ENCODE peak calls at places on chromosomes 1 and 21, in eight cellular contexts. N, U, P, Z, R, E, I and S are unnamed samples.

GRCh38 chr1:91912267-91912666 is 26.3 kb upstream of the TGFBR3 start:
- DNase-seq in Z (no peak), R (no peak), I (no peak), N (no peak), P (no peak), E (no peak), U (no peak), S (no peak)

GRCh38 chr1:98323396-98323795 is 338.1 kb upstream of the SNX7 start:
- DNase-seq in I (peak), N (no peak), Z (peak), R (peak), P (no peak), E (no peak), U (no peak), S (peak)

GRCh38 chr1:117678246-117678977 is 72.6 kb downstream of the TENT5C start:
- DNase-seq in U (no peak), E (no peak), Z (no peak), I (no peak), N (no peak), R (no peak), P (no peak), S (no peak)

GRCh38 chr1:9629445-9630201 is 21.9 kb upstream of the PIK3CD start:
- DNase-seq in Z (peak), E (peak), N (no peak), R (no peak), P (no peak), U (peak), I (no peak), S (no peak)

GRCh38 chr21:43306391-43306790 is 120.5 kb downstream of the SIK1 start:
- DNase-seq in Z (no peak), R (no peak), N (no peak), U (no peak), I (no peak), P (no peak), E (no peak), S (no peak)

GRCh38 chr21:25896657-25897056 is 161.9 kb downstream of the GABPA start:
- DNase-seq in Z (no peak), I (no peak), P (no peak), U (no peak), N (no peak), E (no peak), R (no peak), S (no peak)

GRCh38 chr1:29849038-29849750 is 612.9 kb downstream of the PTPRU start:
- DNase-seq in R (no peak), N (no peak), Z (no peak), E (peak), I (no peak), P (peak), U (peak), S (peak)

GRCh38 chr21:26846036-26846931 is 1.1 kb upstream of the ADAMTS1 start:
- DNase-seq in E (peak), P (peak), N (no peak), R (peak), I (no peak), Z (peak), U (no peak), S (peak)

GRCh38 chr1:207181838-207182237 is 77.8 kb downstream of the C4BPA start:
- DNase-seq in N (no peak), R (peak), U (no peak), Z (no peak), P (no peak), E (no peak), I (no peak), S (no peak)

GRCh38 chr21:41247561-41247968 is 69.0 kb upstream of the FAM3B start:
- DNase-seq in U (no peak), R (no peak), E (peak), Z (peak), P (no peak), N (no peak), I (no peak), S (no peak)

GRCh38 chr1:109255097-109255651 is 5.8 kb downstream of the CELSR2 start:
- DNase-seq in U (no peak), P (no peak), I (no peak), R (no peak), N (no peak), Z (no peak), E (no peak), S (peak)

GRCh38 chr1:17439250-17440073 is at the start of gene RCC2:
- DNase-seq in N (peak), Z (peak), E (peak), P (peak), I (peak), U (peak), R (peak), S (peak)

GRCh38 chr1:1170215-1170890 is 3.3 kb upstream of the TTLL10 start:
- DNase-seq in R (peak), Z (no peak), E (peak), P (no peak), I (no peak), U (no peak), N (no peak), S (no peak)

GRCh38 chr1:51313268-51313852 is 17.0 kb downstream of the TTC39A start:
- DNase-seq in R (no peak), P (no peak), U (no peak), I (no peak), N (no peak), E (no peak), Z (no peak), S (peak)

GRCh38 chr1:175220853-175221547 is 28.4 kb upstream of the KIAA0040 start:
- DNase-seq in Z (no peak), E (no peak), N (no peak), U (no peak), I (no peak), R (no peak), P (no peak), S (no peak)

GRCh38 chr1:16727190-16728111 is 12.9 kb upstream of the RNU1-4 start:
- DNase-seq in N (no peak), P (no peak), Z (peak), R (peak), E (peak), I (no peak), U (peak), S (peak)

GRCh38 chr1:35390600-35391494 is 122.3 kb downstream of the ZMYM4 start:
- DNase-seq in E (no peak), Z (no peak), N (no peak), P (no peak), I (no peak), R (no peak), U (no peak), S (no peak)

GRCh38 chr1:173152585-173152984 is 54.5 kb downstream of the TNFSF4 start:
- DNase-seq in U (no peak), N (no peak), R (peak), E (no peak), I (no peak), Z (no peak), P (no peak), S (no peak)

GRCh38 chr1:192589813-192590212 is 14.2 kb downstream of the RGS1 start:
- DNase-seq in Z (no peak), R (no peak), U (no peak), P (no peak), N (no peak), E (no peak), I (no peak), S (no peak)

GRCh38 chr1:184685116-184685515 is 69.5 kb downstream of the EDEM3 start:
- DNase-seq in E (no peak), N (no peak), R (no peak), I (no peak), Z (no peak), P (no peak), U (no peak), S (peak)

GRCh38 chr1:103273106-103273505 is 164.8 kb upstream of the COL11A1 start:
- DNase-seq in R (no peak), I (no peak), N (no peak), Z (no peak), E (no peak), U (no peak), P (no peak), S (no peak)

GRCh38 chr1:41576620-41577019 is 92.1 kb upstream of the EDN2 start:
- DNase-seq in P (no peak), Z (no peak), R (no peak), N (no peak), E (no peak), U (no peak), I (peak), S (no peak)

GRCh38 chr1:179881642-179882252 is 338 bp upstream of the TOR1AIP1 start:
- DNase-seq in U (no peak), R (peak), P (no peak), I (peak), N (peak), E (peak), Z (peak), S (peak)

GRCh38 chr1:156146006-156146748 is 7.2 kb upstream of the SEMA4A start:
- DNase-seq in N (peak), I (peak), U (no peak), Z (peak), R (peak), E (peak), P (peak), S (peak)

GRCh38 chr1:164473544-164473943 is 85.4 kb upstream of the PBX1 start:
- DNase-seq in U (no peak), I (no peak), N (no peak), Z (no peak), P (no peak), R (no peak), E (no peak), S (peak)

GRCh38 chr1:6424619-6425593 is at the start of gene ESPN:
- DNase-seq in E (no peak), U (no peak), P (no peak), N (peak), R (no peak), I (no peak), Z (no peak), S (peak)

GRCh38 chr1:24898152-24898908 is 31.7 kb downstream of the RUNX3 start:
- DNase-seq in Z (peak), R (no peak), N (peak), P (no peak), U (no peak), E (peak), I (no peak), S (no peak)

GRCh38 chr1:199948587-199949280 is 78.8 kb upstream of the NR5A2 start:
- DNase-seq in R (no peak), E (no peak), I (no peak), N (no peak), Z (no peak), P (no peak), U (no peak), S (peak)

GRCh38 chr1:209076688-209077087 is 506.8 kb upstream of the CAMK1G start:
- DNase-seq in P (no peak), Z (no peak), U (no peak), N (no peak), R (no peak), I (no peak), E (no peak), S (peak)

GRCh38 chr1:154423303-154423987 is 18.3 kb downstream of the IL6R start:
- DNase-seq in P (no peak), N (peak), R (peak), Z (no peak), U (peak), E (no peak), I (no peak), S (no peak)

GRCh38 chr1:115170396-115170795 is 81.1 kb upstream of the TSPAN2 start:
- DNase-seq in Z (no peak), E (no peak), P (no peak), U (no peak), I (no peak), N (no peak), R (no peak), S (no peak)

GRCh38 chr1:197904126-197904787 is 1.8 kb downstream of the C1orf53 start:
- DNase-seq in R (no peak), U (no peak), Z (no peak), I (no peak), P (no peak), E (no peak), N (no peak), S (no peak)

GRCh38 chr1:91831132-91831930 is 54.6 kb downstream of the TGFBR3 start:
- DNase-seq in Z (no peak), N (no peak), U (no peak), P (no peak), E (no peak), R (no peak), I (no peak), S (no peak)

GRCh38 chr1:243802736-243803135 is 47.3 kb downstream of the AKT3 start:
- DNase-seq in I (no peak), E (no peak), R (no peak), N (no peak), U (no peak), Z (no peak), P (no peak), S (no peak)

GRCh38 chr1:5632226-5632625 is 360.0 kb downstream of the NPHP4 start:
- DNase-seq in N (no peak), Z (no peak), I (no peak), R (no peak), P (no peak), E (no peak), U (no peak), S (no peak)

GRCh38 chr21:28827422-28827821 is 165.3 kb downstream of the LTN1 start:
- DNase-seq in I (peak), E (no peak), N (no peak), U (no peak), R (no peak), P (no peak), Z (no peak), S (no peak)

GRCh38 chr1:117561551-117561950 is 44.3 kb upstream of the TENT5C start:
- DNase-seq in N (no peak), I (no peak), R (no peak), Z (no peak), E (no peak), P (no peak), U (no peak), S (peak)

GRCh38 chr1:19084206-19084738 is 125.8 kb downstream of the UBR4 start:
- DNase-seq in P (no peak), Z (no peak), U (no peak), I (no peak), R (no peak), E (no peak), N (no peak), S (no peak)

GRCh38 chr1:156922986-156923564 is 2.6 kb downstream of the LRRC71 start:
- DNase-seq in E (no peak), R (no peak), N (no peak), Z (no peak), U (no peak), P (no peak), I (no peak), S (peak)

GRCh38 chr1:203519053-203519770 is 25.3 kb downstream of the OPTC start:
- DNase-seq in P (no peak), R (peak), U (no peak), Z (no peak), N (no peak), E (peak), I (no peak), S (peak)